ENCODE peak calls at places on chromosomes 7 and 10, in five cellular contexts. One of them, this sample, is unnamed.

GRCh38 chr10:95675403-95676116 is 18.2 kb downstream of the TCTN3 start:
- DNase-seq in AG10803: no peak
- DNase-seq in thyroid gland: no peak
- DNase-seq in adrenal gland: no peak
- DNase-seq in cardiac fibroblast: no peak
- DNase-seq in this sample: no peak

GRCh38 chr7:66443946-66444345 is 184.7 kb upstream of the KCTD7 start:
- DNase-seq in cardiac fibroblast: peak; percentile 48
- DNase-seq in AG10803: no peak
- DNase-seq in thyroid gland: no peak
- DNase-seq in adrenal gland: no peak
- DNase-seq in this sample: no peak

GRCh38 chr7:114631249-114631822 is 216.7 kb downstream of the FOXP2 start:
- DNase-seq in cardiac fibroblast: no peak
- DNase-seq in thyroid gland: no peak
- DNase-seq in AG10803: no peak
- DNase-seq in adrenal gland: no peak
- DNase-seq in this sample: no peak

GRCh38 chr10:986881-987634 is 1.2 kb upstream of the GTPBP4 start:
- DNase-seq in cardiac fibroblast: peak; percentile 82
- DNase-seq in thyroid gland: no peak
- DNase-seq in adrenal gland: no peak
- DNase-seq in AG10803: peak; percentile 94
- DNase-seq in this sample: peak; percentile 36

GRCh38 chr10:118800920-118801319 is 46.1 kb upstream of the CACUL1 start:
- DNase-seq in AG10803: peak; percentile 6
- DNase-seq in thyroid gland: peak; percentile 65
- DNase-seq in cardiac fibroblast: peak; percentile 11
- DNase-seq in adrenal gland: peak; percentile 35
- DNase-seq in this sample: peak; percentile 58

GRCh38 chr10:110815354-110816004 is 56.2 kb upstream of the PDCD4 start:
- DNase-seq in adrenal gland: peak; percentile 76
- DNase-seq in AG10803: no peak
- DNase-seq in thyroid gland: no peak
- DNase-seq in cardiac fibroblast: no peak
- DNase-seq in this sample: no peak

GRCh38 chr7:38330861-38331709 is 57.6 kb upstream of the TARP start:
- DNase-seq in cardiac fibroblast: no peak
- DNase-seq in thyroid gland: no peak
- DNase-seq in adrenal gland: no peak
- DNase-seq in AG10803: no peak
- DNase-seq in this sample: no peak

GRCh38 chr10:35735412-35735811 is 93.3 kb upstream of the FZD8 start:
- DNase-seq in adrenal gland: no peak
- DNase-seq in thyroid gland: no peak
- DNase-seq in AG10803: peak; percentile 78
- DNase-seq in cardiac fibroblast: peak; percentile 88
- DNase-seq in this sample: no peak

GRCh38 chr10:120938822-120939221 is 87.7 kb downstream of the WDR11 start:
- DNase-seq in thyroid gland: no peak
- DNase-seq in adrenal gland: no peak
- DNase-seq in cardiac fibroblast: no peak
- DNase-seq in AG10803: no peak
- DNase-seq in this sample: no peak

GRCh38 chr7:155244675-155245074 is 53.0 kb upstream of the INSIG1 start:
- DNase-seq in cardiac fibroblast: no peak
- DNase-seq in thyroid gland: no peak
- DNase-seq in AG10803: no peak
- DNase-seq in adrenal gland: no peak
- DNase-seq in this sample: no peak

GRCh38 chr10:17981766-17982380 is 30.2 kb downstream of the SLC39A12 start:
- DNase-seq in adrenal gland: no peak
- DNase-seq in AG10803: peak; percentile 82
- DNase-seq in cardiac fibroblast: peak; percentile 93
- DNase-seq in thyroid gland: no peak
- DNase-seq in this sample: no peak

GRCh38 chr7:2417981-2418481 is 14.6 kb downstream of the CHST12 start:
- DNase-seq in cardiac fibroblast: peak; percentile 35
- DNase-seq in thyroid gland: no peak
- DNase-seq in AG10803: peak; percentile 81
- DNase-seq in adrenal gland: peak; percentile 48
- DNase-seq in this sample: no peak

GRCh38 chr10:110169586-110169985 is 37.8 kb upstream of the MXI1 start:
- DNase-seq in AG10803: no peak
- DNase-seq in adrenal gland: no peak
- DNase-seq in thyroid gland: no peak
- DNase-seq in cardiac fibroblast: no peak
- DNase-seq in this sample: no peak

GRCh38 chr7:106462365-106462859 is 177.6 kb upstream of the NAMPT start:
- DNase-seq in thyroid gland: no peak
- DNase-seq in AG10803: peak; percentile 40
- DNase-seq in adrenal gland: no peak
- DNase-seq in cardiac fibroblast: peak; percentile 75
- DNase-seq in this sample: no peak

GRCh38 chr7:94779070-94779469 is 123.1 kb upstream of the SGCE start:
- DNase-seq in cardiac fibroblast: no peak
- DNase-seq in adrenal gland: no peak
- DNase-seq in thyroid gland: no peak
- DNase-seq in AG10803: no peak
- DNase-seq in this sample: no peak

DNA sequence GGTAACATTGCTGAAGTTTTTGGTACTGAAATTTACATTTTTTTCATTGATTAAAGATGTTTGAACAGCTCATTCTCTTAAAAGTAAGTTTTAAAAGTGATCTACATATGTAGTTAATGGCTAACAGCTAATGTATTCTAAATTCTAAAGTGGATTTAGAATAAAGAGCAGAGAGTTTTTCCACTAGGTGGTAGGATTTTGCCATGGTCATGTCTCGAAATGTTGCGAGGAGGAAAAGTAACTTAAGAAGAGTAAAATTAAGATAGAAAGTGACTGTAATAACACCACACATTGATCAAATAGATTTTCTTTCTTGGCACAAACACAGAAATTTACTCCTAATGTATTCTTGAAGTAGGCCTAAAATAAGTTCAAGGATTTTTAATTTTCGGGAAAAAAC is 19.8 kb downstream of the LSMEM1 start:
- DNase-seq in cardiac fibroblast: peak; percentile 34
- DNase-seq in adrenal gland: no peak
- DNase-seq in AG10803: no peak
- DNase-seq in thyroid gland: no peak
- DNase-seq in this sample: no peak
- TF ChIP-seq CTCF in cardiac fibroblast: no peak
- TF ChIP-seq CTCF in adrenal gland: no peak
- TF ChIP-seq CTCF in AG10803: peak; percentile 8
- TF ChIP-seq CTCF in thyroid gland: no peak
- TF ChIP-seq CTCF in this sample: no peak

GRCh38 chr7:85851571-85852193 is 664.8 kb upstream of the SEMA3D start:
- DNase-seq in cardiac fibroblast: peak; percentile 67
- DNase-seq in AG10803: peak; percentile 80
- DNase-seq in adrenal gland: no peak
- DNase-seq in thyroid gland: no peak
- DNase-seq in this sample: no peak
- TF ChIP-seq CTCF in cardiac fibroblast: peak; percentile 17
- TF ChIP-seq CTCF in AG10803: peak; percentile 72
- TF ChIP-seq CTCF in adrenal gland: peak; percentile 39
- TF ChIP-seq CTCF in thyroid gland: no peak
- TF ChIP-seq CTCF in this sample: peak; percentile 41

GRCh38 chr10:70323143-70323696 is 39.4 kb upstream of the NPFFR1 start:
- DNase-seq in thyroid gland: no peak
- DNase-seq in cardiac fibroblast: no peak
- DNase-seq in adrenal gland: no peak
- DNase-seq in AG10803: no peak
- DNase-seq in this sample: no peak
- TF ChIP-seq CTCF in thyroid gland: no peak
- TF ChIP-seq CTCF in cardiac fibroblast: no peak
- TF ChIP-seq CTCF in adrenal gland: no peak
- TF ChIP-seq CTCF in AG10803: no peak
- TF ChIP-seq CTCF in this sample: no peak

DNA sequence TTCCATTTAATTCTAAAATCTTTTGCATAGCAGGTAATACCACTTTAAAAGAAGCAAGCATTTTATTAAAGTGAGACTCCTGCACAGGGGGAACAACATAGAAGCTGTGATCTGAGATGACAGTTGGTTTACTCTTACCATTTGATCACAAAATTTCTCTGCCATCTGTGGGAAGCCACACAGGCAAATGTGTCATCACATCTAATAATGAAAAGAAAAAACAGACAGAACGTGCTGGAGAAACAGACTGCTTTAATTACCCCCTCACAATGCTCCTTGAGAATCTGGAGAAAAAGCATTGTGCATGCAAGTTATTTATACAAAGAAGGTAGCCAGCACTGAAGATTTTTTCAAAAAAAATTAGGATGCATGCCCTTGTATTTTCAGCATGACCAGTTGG is 165.2 kb upstream of the PTER start:
- DNase-seq in thyroid gland: no peak
- DNase-seq in cardiac fibroblast: no peak
- DNase-seq in adrenal gland: no peak
- DNase-seq in AG10803: no peak
- DNase-seq in this sample: no peak
- TF ChIP-seq CTCF in thyroid gland: no peak
- TF ChIP-seq CTCF in cardiac fibroblast: no peak
- TF ChIP-seq CTCF in adrenal gland: no peak
- TF ChIP-seq CTCF in AG10803: no peak
- TF ChIP-seq CTCF in this sample: no peak

DNA sequence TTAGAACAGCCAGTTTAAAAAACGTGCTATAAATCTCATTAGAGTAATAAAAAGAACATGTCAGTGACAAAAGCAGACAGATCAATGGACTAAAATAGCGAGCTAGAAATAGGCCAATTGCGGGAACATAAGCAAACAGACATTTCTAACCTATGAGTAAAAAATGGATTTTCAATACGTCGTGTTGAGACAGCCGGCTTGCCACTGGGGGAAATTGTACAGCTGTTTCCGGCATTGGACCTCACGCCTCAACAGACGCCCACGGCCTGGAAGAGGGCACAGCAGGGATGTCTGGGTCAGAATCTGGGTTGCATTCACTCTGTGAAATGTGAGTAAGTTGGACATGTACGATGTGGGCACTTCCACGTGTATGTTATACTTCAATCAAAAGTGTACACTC is 92.9 kb downstream of the SVOPL start:
- DNase-seq in AG10803: peak; percentile 32
- DNase-seq in thyroid gland: no peak
- DNase-seq in adrenal gland: no peak
- DNase-seq in cardiac fibroblast: peak; percentile 52
- DNase-seq in this sample: no peak
- TF ChIP-seq CTCF in AG10803: no peak
- TF ChIP-seq CTCF in thyroid gland: no peak
- TF ChIP-seq CTCF in adrenal gland: no peak
- TF ChIP-seq CTCF in cardiac fibroblast: no peak
- TF ChIP-seq CTCF in this sample: no peak

DNA sequence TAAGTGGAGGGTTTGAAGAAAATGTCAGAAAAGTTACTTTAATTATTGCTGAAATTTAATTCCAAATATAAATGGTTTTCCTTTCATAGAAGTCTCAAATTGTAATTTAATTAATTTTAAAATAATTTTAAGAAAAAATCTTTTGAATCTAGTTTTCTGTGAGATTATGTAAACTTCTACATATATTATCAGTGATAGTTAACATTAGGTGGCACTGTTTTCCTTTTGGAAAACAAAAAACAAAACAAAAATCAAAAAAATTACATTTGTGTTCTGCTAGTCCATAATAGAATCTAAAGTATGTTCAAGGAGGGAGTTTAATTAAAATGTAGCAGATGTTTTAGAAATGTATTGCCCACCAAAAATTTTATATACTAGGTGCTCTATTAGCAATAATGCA is 1456.7 kb downstream of the REEP3 start:
- DNase-seq in AG10803: no peak
- DNase-seq in cardiac fibroblast: no peak
- DNase-seq in adrenal gland: no peak
- DNase-seq in thyroid gland: no peak
- DNase-seq in this sample: no peak
- TF ChIP-seq CTCF in AG10803: no peak
- TF ChIP-seq CTCF in cardiac fibroblast: no peak
- TF ChIP-seq CTCF in adrenal gland: no peak
- TF ChIP-seq CTCF in thyroid gland: no peak
- TF ChIP-seq CTCF in this sample: peak; percentile 10

DNA sequence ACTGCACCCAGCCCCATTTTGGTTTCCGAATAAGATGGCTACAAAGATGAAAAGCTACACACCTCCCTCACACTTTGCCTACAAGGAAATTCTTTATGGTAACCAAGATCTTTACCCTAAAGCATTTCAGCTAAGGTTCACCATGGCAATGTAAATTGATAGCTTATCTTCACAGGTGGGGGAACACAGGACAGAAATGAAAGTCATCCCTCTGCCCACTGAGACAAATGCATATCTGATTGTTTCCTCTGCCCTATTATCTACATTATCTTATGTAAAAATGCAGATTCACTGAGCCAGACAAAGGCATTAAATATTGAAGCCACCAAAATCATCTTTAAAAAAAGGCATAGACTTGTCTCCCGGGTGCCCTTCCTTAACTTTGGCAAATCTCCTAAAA is 3.2 kb upstream of the TMEM139 start:
- DNase-seq in thyroid gland: no peak
- DNase-seq in AG10803: no peak
- DNase-seq in cardiac fibroblast: no peak
- DNase-seq in adrenal gland: no peak
- DNase-seq in this sample: no peak
- TF ChIP-seq CTCF in thyroid gland: no peak
- TF ChIP-seq CTCF in AG10803: no peak
- TF ChIP-seq CTCF in cardiac fibroblast: no peak
- TF ChIP-seq CTCF in adrenal gland: no peak
- TF ChIP-seq CTCF in this sample: no peak

This sample was measured in upper lobe of right lung.